ENCODE peak calls at places on chromosomes 1 and 21, in five cellular contexts. S is stimulated activated CD4-positive, alpha-beta T cell treated with anti-CD3 and anti-CD28 coated beads, Interleukin-1b, Interleukin-23, amount 100 ng/mL, for 24 hours; D is kidney tubule cell; X is stimulated activated CD8-positive, alpha-beta memory T cell treated with anti-CD3 and anti-CD28 coated beads, Interleukin-2, amount 100 ng/mL, for 48 hours; Q is NCI-H1417. C is an unnamed sample.

GRCh38 chr1:71135571-71135970 is 54.7 kb upstream of the ZRANB2 start:
- DNase-seq in S (no peak), Q (no peak), D (no peak), X (no peak), C (no peak)

GRCh38 chr1:27045973-27046558 is 33.4 kb upstream of the TENT5B start:
- DNase-seq in Q (peak), S (peak), X (peak), D (peak), C (peak)

GRCh38 chr1:154198756-154199562 is 7.1 kb upstream of the TPM3 start:
- DNase-seq in Q (peak), S (no peak), D (peak), X (no peak), C (peak)

GRCh38 chr21:31310750-31311149 is 33.3 kb downstream of the TIAM1 start:
- DNase-seq in Q (peak), S (no peak), D (no peak), X (no peak), C (no peak)

GRCh38 chr1:91876040-91876470 is 9.9 kb downstream of the TGFBR3 start:
- DNase-seq in X (peak), Q (no peak), S (no peak), D (no peak), C (no peak)

GRCh38 chr1:52034050-52034384 is 407 bp upstream of the KTI12 start:
- DNase-seq in X (no peak), Q (no peak), D (no peak), S (no peak), C (no peak)

GRCh38 chr1:175169305-175170018 is 23.1 kb downstream of the KIAA0040 start:
- DNase-seq in D (peak), X (no peak), S (no peak), Q (peak), C (no peak)

GRCh38 chr21:44414291-44415072 is 40.8 kb upstream of the LRRC3 start:
- DNase-seq in S (no peak), D (no peak), Q (no peak), X (no peak), C (no peak)

GRCh38 chr1:201726700-201727099 is 102.3 kb upstream of the IPO9 start:
- DNase-seq in D (no peak), X (no peak), S (no peak), Q (no peak), C (no peak)

GRCh38 chr1:30407862-30408580 is 315.4 kb downstream of the MATN1 start:
- DNase-seq in D (peak), S (no peak), X (no peak), Q (no peak), C (peak)

GRCh38 chr1:56529801-56530200 is 49.6 kb downstream of the PLPP3 start:
- DNase-seq in D (no peak), X (no peak), Q (no peak), S (no peak), C (no peak)

GRCh38 chr1:93692983-93693591 is 11.4 kb upstream of the BCAR3 start:
- DNase-seq in S (no peak), Q (no peak), X (peak), D (peak), C (peak)

GRCh38 chr1:233614173-233614742 is 352 bp downstream of the KCNK1 start:
- DNase-seq in S (no peak), D (peak), Q (peak), X (no peak), C (peak)

GRCh38 chr1:204207136-204207616 is 6.6 kb downstream of the GOLT1A start:
- DNase-seq in X (peak), Q (peak), S (peak), D (peak), C (peak)

GRCh38 chr1:8412183-8412831 is 94.4 kb downstream of the SLC45A1 start:
- DNase-seq in X (no peak), S (no peak), D (peak), Q (no peak), C (peak)

GRCh38 chr1:57741521-57741920 is 317.7 kb upstream of the DAB1 start:
- DNase-seq in Q (no peak), X (no peak), D (no peak), S (no peak), C (no peak)

GRCh38 chr1:100752806-100753205 is 33.3 kb downstream of the VCAM1 start:
- DNase-seq in X (no peak), D (no peak), S (no peak), Q (no peak), C (no peak)

GRCh38 chr1:164611754-164612642 is 53.0 kb downstream of the PBX1 start:
- DNase-seq in X (no peak), S (no peak), Q (peak), D (peak), C (peak)

GRCh38 chr21:45078877-45079281 is 4.5 kb downstream of the ADARB1 start:
- DNase-seq in X (peak), S (no peak), Q (no peak), D (no peak), C (no peak)

GRCh38 chr1:38812981-38813380 is 46.6 kb downstream of the RRAGC start:
- DNase-seq in X (no peak), S (no peak), D (no peak), Q (no peak), C (no peak)

GRCh38 chr21:34011660-34012059 is 61.7 kb upstream of the MRPS6 start:
- DNase-seq in X (no peak), S (no peak), D (no peak), Q (no peak), C (peak)

GRCh38 chr1:246537887-246538286 is 28.2 kb downstream of the TFB2M start:
- DNase-seq in X (no peak), Q (no peak), S (no peak), D (no peak), C (no peak)

GRCh38 chr1:169368406-169368769 is 393 bp downstream of the BLZF1 start:
- DNase-seq in D (no peak), Q (peak), X (no peak), S (no peak), C (no peak)

GRCh38 chr1:42735477-42736105 is 4.4 kb downstream of the CLDN19 start:
- DNase-seq in D (no peak), S (no peak), Q (no peak), X (no peak), C (no peak)

GRCh38 chr1:222250376-222250775 is 297.5 kb downstream of the HHIPL2 start:
- DNase-seq in D (no peak), Q (no peak), S (no peak), X (no peak), C (no peak)

GRCh38 chr1:220226752-220227151 is 45.5 kb downstream of the RAB3GAP2 start:
- DNase-seq in D (no peak), S (no peak), Q (no peak), X (no peak), C (no peak)

GRCh38 chr1:70779571-70779970 is 268.0 kb downstream of the PTGER3 start:
- DNase-seq in S (no peak), D (peak), Q (no peak), X (no peak), C (no peak)

GRCh38 chr21:20661221-20661620 is 337.0 kb upstream of the NCAM2 start:
- DNase-seq in X (no peak), Q (no peak), D (no peak), S (no peak), C (no peak)

GRCh38 chr1:40709802-40710278 is 18.3 kb downstream of the NFYC start:
- DNase-seq in S (no peak), Q (no peak), D (no peak), X (no peak), C (no peak)

GRCh38 chr1:155681776-155682175 is 6.8 kb downstream of the YY1AP1 start:
- DNase-seq in D (no peak), X (no peak), Q (no peak), S (no peak), C (no peak)

GRCh38 chr1:65688215-65688566 is 104.5 kb upstream of the PDE4B start:
- DNase-seq in X (no peak), D (no peak), Q (no peak), S (no peak), C (no peak)

GRCh38 chr1:152440635-152441471 is 26.8 kb upstream of the CRNN start:
- DNase-seq in X (peak), Q (peak), S (peak), D (peak), C (peak)

GRCh38 chr21:43991447-43991991 is 20.6 kb upstream of the TRAPPC10 start:
- DNase-seq in D (no peak), Q (no peak), X (no peak), S (no peak), C (no peak)

GRCh38 chr1:91712393-91712792 is 173.6 kb downstream of the TGFBR3 start:
- DNase-seq in S (no peak), X (no peak), Q (no peak), D (no peak), C (no peak)

GRCh38 chr1:154206212-154206611 is at the start of gene CFAP141:
- DNase-seq in Q (peak), S (no peak), D (peak), X (no peak), C (peak)

GRCh38 chr1:173266845-173267244 is 59.7 kb upstream of the TNFSF4 start:
- DNase-seq in D (no peak), Q (no peak), X (no peak), S (no peak), C (no peak)

GRCh38 chr1:221693087-221693486 is 48.8 kb downstream of the DUSP10 start:
- DNase-seq in Q (no peak), X (no peak), D (no peak), S (no peak), C (no peak)

GRCh38 chr21:32560896-32561295 is 24.4 kb downstream of the TCP10L start:
- DNase-seq in X (no peak), Q (no peak), D (no peak), S (no peak), C (no peak)

GRCh38 chr1:94396356-94396755 is 21.8 kb upstream of the ABCD3 start:
- DNase-seq in S (no peak), D (no peak), Q (no peak), X (no peak), C (no peak)

C was measured in Caki2.